ENCODE peak calls at places on chromosomes 1 and 21, in six cellular contexts. T, D, C, Q, M and Z are unnamed samples.

GRCh38 chr1:176073524-176074157 is 133.4 kb downstream of the COP1 start:
- DNase-seq in T (peak), D (no peak), C (peak), Q (peak), M (peak), Z (peak)

GRCh38 chr1:156232222-156232621 is 9.8 kb upstream of the BGLAP start:
- DNase-seq in T (no peak), D (no peak), C (no peak), Q (no peak), M (no peak), Z (no peak)

GRCh38 chr1:224169876-224170275 is 13.2 kb upstream of the DEGS1 start:
- DNase-seq in T (no peak), D (no peak), C (no peak), Q (no peak), M (no peak), Z (peak)

GRCh38 chr1:39003464-39003752 is 12.3 kb downstream of the AKIRIN1 start:
- DNase-seq in T (no peak), D (no peak), C (no peak), Q (no peak), M (no peak), Z (no peak)

GRCh38 chr1:205214756-205215155 is 3.3 kb upstream of the DSTYK start:
- DNase-seq in T (no peak), D (no peak), C (no peak), Q (peak), M (no peak), Z (no peak)

GRCh38 chr1:215263636-215264035 is 181.1 kb downstream of the KCNK2 start:
- DNase-seq in T (no peak), D (no peak), C (no peak), Q (no peak), M (no peak), Z (no peak)

GRCh38 chr21:43811262-43812105 is 22.1 kb downstream of the RRP1 start:
- DNase-seq in T (no peak), D (no peak), C (no peak), Q (no peak), M (no peak), Z (no peak)

GRCh38 chr1:236512019-236512418 is 11.8 kb upstream of the LGALS8 start:
- DNase-seq in T (no peak), D (no peak), C (no peak), Q (no peak), M (no peak), Z (no peak)

GRCh38 chr1:11429226-11429625 is 49.7 kb upstream of the DISP3 start:
- DNase-seq in T (no peak), D (no peak), C (no peak), Q (no peak), M (no peak), Z (no peak)

GRCh38 chr1:77548285-77548684 is 134.2 kb downstream of the ZZZ3 start:
- DNase-seq in T (no peak), D (no peak), C (no peak), Q (no peak), M (no peak), Z (no peak)

GRCh38 chr1:22350171-22350961 is 101.3 kb upstream of the ZBTB40 start:
- DNase-seq in T (no peak), D (no peak), C (no peak), Q (no peak), M (no peak), Z (no peak)

GRCh38 chr1:230394134-230394533 is 32.0 kb downstream of the PGBD5 start:
- DNase-seq in T (no peak), D (no peak), C (no peak), Q (no peak), M (no peak), Z (no peak)

GRCh38 chr1:81287681-81288080 is 513.1 kb upstream of the ADGRL2 start:
- DNase-seq in T (no peak), D (no peak), C (peak), Q (no peak), M (no peak), Z (no peak)